ENCODE peak calls at places on chromosome 15, in five cellular contexts. B is osteocyte; Z is neuronal stem cell; G is activated naive CD8-positive, alpha-beta T cell treated with anti-CD3 and anti-CD28 coated beads for 36 hours; Y is stimulated activated CD8-positive, alpha-beta memory T cell treated with anti-CD3 and anti-CD28 coated beads, Interleukin-7, amount 100 ng/mL, for 4 hours. M is an unnamed sample.

GRCh38 chr15:88897456-88898194 is 2.3 kb upstream of the HAPLN3 start:
- DNase-seq in B (peak; percentile 94), Z (no peak), G (peak; percentile 86), Y (peak; percentile 67), M (peak; percentile 77)

GRCh38 chr15:84947947-84948830 is 33.5 kb upstream of the PDE8A start:
- DNase-seq in B (no peak), Z (no peak), G (no peak), Y (no peak), M (no peak)

GRCh38 chr15:59736181-59736580 is 47.1 kb upstream of the BNIP2 start:
- DNase-seq in B (no peak), Z (no peak), G (no peak), Y (no peak), M (no peak)

GRCh38 chr15:60255390-60255789 is 142.4 kb downstream of the ANXA2 start:
- DNase-seq in B (no peak), Z (no peak), G (peak; percentile 23), Y (no peak), M (no peak)

GRCh38 chr15:43776101-43776717 is 557 bp downstream of the ELL3 start:
- DNase-seq in B (no peak), Z (peak; percentile 14), G (peak; percentile 46), Y (peak; percentile 9), M (peak; percentile 97)

GRCh38 chr15:92383528-92384326 is 10.0 kb upstream of the ST8SIA2 start:
- DNase-seq in B (no peak), Z (peak; percentile 27), G (peak; percentile 25), Y (no peak), M (no peak)

GRCh38 chr15:35784745-35785144 is 238.8 kb upstream of the DPH6 start:
- DNase-seq in B (no peak), Z (no peak), G (no peak), Y (no peak), M (no peak)

GRCh38 chr15:62740141-62741004 is 302.2 kb upstream of the TPM1 start:
- DNase-seq in B (no peak), Z (no peak), G (no peak), Y (no peak), M (no peak)

GRCh38 chr15:78104119-78104479 is 11.7 kb downstream of the SH2D7 start:
- DNase-seq in B (no peak), Z (no peak), G (no peak), Y (no peak), M (no peak)

GRCh38 chr15:67897646-67898045 is 57.8 kb upstream of the RNU6-1 start:
- DNase-seq in B (no peak), Z (no peak), G (no peak), Y (no peak), M (no peak)

GRCh38 chr15:77748078-77749064 is 115.7 kb upstream of the LINGO1 start:
- DNase-seq in B (no peak), Z (no peak), G (no peak), Y (no peak), M (no peak)

GRCh38 chr15:71612066-71612715 is 198.2 kb upstream of the NR2E3 start:
- DNase-seq in B (no peak), Z (peak; percentile 78), G (no peak), Y (no peak), M (no peak)

GRCh38 chr15:31024330-31024729 is 32.9 kb upstream of the MTMR10 start:
- DNase-seq in B (no peak), Z (peak; percentile 36), G (no peak), Y (no peak), M (no peak)

GRCh38 chr15:31799711-31800321 is 230.5 kb upstream of the CHRNA7 start:
- DNase-seq in B (no peak), Z (no peak), G (no peak), Y (no peak), M (no peak)

GRCh38 chr15:62392411-62392810 is 227.3 kb upstream of the C2CD4B start:
- DNase-seq in B (no peak), Z (peak; percentile 11), G (peak; percentile 14), Y (no peak), M (no peak)

GRCh38 chr15:36883705-36884355 is 216.5 kb downstream of the MEIS2 start:
- DNase-seq in B (peak; percentile 92), Z (peak; percentile 94), G (peak; percentile 67), Y (no peak), M (no peak)

GRCh38 chr15:100131321-100132224 is 210.2 kb downstream of the ADAMTS17 start:
- DNase-seq in B (no peak), Z (no peak), G (peak; percentile 52), Y (no peak), M (no peak)

GRCh38 chr15:19987389-19988048 is 554.1 kb downstream of the GOLGA6L6 start:
- DNase-seq in B (no peak), Z (no peak), G (peak; percentile 6), Y (no peak), M (no peak)

GRCh38 chr15:25685216-25685569 is 177.9 kb downstream of the ATP10A start:
- DNase-seq in B (no peak), Z (no peak), G (no peak), Y (no peak), M (no peak)

GRCh38 chr15:85618956-85619491 is 175.7 kb downstream of the KLHL25 start:
- DNase-seq in B (peak; percentile 85), Z (peak; percentile 44), G (peak; percentile 73), Y (peak; percentile 51), M (peak; percentile 40)